ENCODE peak calls at places on chromosomes 6 and 20, in seven cellular contexts. C, N, H, Z, D, J and I are unnamed samples.

GRCh38 chr6:20542927-20543602 is 8.8 kb downstream of the CDKAL1 start:
- DNase-seq in C (no peak), N (no peak), H (no peak), Z (no peak), D (no peak), J (no peak), I (no peak)

GRCh38 chr6:127102299-127102698 is 16.2 kb upstream of the RSPO3 start:
- DNase-seq in C (no peak), N (no peak), H (no peak), Z (no peak), D (no peak), J (no peak), I (no peak)

GRCh38 chr6:81487489-81487888 is 265.0 kb downstream of the TENT5A start:
- DNase-seq in C (no peak), N (no peak), H (no peak), Z (no peak), D (no peak), J (peak; percentile 46), I (peak; percentile 86)

GRCh38 chr6:1596088-1596852 is 13.4 kb upstream of the FOXC1 start:
- DNase-seq in C (peak; percentile 72), N (peak; percentile 74), H (peak; percentile 50), Z (no peak), D (no peak), J (peak; percentile 69), I (peak; percentile 38)

GRCh38 chr6:118212451-118213173 is 305.5 kb downstream of the SLC35F1 start:
- DNase-seq in C (no peak), N (no peak), H (no peak), Z (no peak), D (no peak), J (no peak), I (no peak)

GRCh38 chr6:40996591-40997247 is 42.3 kb downstream of the UNC5CL start:
- DNase-seq in C (no peak), N (no peak), H (peak; percentile 21), Z (no peak), D (no peak), J (peak; percentile 28), I (no peak)

GRCh38 chr6:6998194-6998569 is 109.6 kb upstream of the RREB1 start:
- DNase-seq in C (no peak), N (no peak), H (no peak), Z (no peak), D (no peak), J (no peak), I (no peak)

GRCh38 chr6:83781506-83781905 is 71.7 kb upstream of the RIPPLY2 start:
- DNase-seq in C (no peak), N (no peak), H (no peak), Z (no peak), D (no peak), J (no peak), I (no peak)

GRCh38 chr6:84074988-84075781 is 41.6 kb downstream of the MRAP2 start:
- DNase-seq in C (no peak), N (no peak), H (no peak), Z (no peak), D (no peak), J (peak; percentile 27), I (no peak)

GRCh38 chr6:136547336-136547735 is 2.9 kb downstream of the MAP7 start:
- DNase-seq in C (no peak), N (no peak), H (no peak), Z (no peak), D (no peak), J (no peak), I (no peak)

GRCh38 chr6:79947191-79948173 is at the start of gene ELOVL4:
- DNase-seq in C (peak; percentile 56), N (peak; percentile 43), H (peak; percentile 52), Z (peak; percentile 43), D (peak; percentile 51), J (peak; percentile 47), I (peak; percentile 73)

GRCh38 chr20:57389695-57390603 is 1.2 kb upstream of the RBM38 start:
- DNase-seq in C (peak; percentile 65), N (no peak), H (no peak), Z (no peak), D (no peak), J (no peak), I (no peak)

GRCh38 chr6:139784222-139784769 is 409.8 kb upstream of the CITED2 start:
- DNase-seq in C (no peak), N (no peak), H (no peak), Z (no peak), D (no peak), J (no peak), I (no peak)

GRCh38 chr6:35919827-35920751 is 809 bp downstream of the SRPK1 start:
- DNase-seq in C (peak; percentile 65), N (peak; percentile 46), H (peak; percentile 42), Z (no peak), D (peak; percentile 52), J (peak; percentile 56), I (no peak)

GRCh38 chr6:88368071-88368787 is 202.1 kb upstream of the CNR1 start:
- DNase-seq in C (no peak), N (no peak), H (no peak), Z (no peak), D (no peak), J (no peak), I (no peak)

GRCh38 chr6:28651161-28651560 is 125.5 kb downstream of the GPX5 start:
- DNase-seq in C (no peak), N (no peak), H (no peak), Z (no peak), D (no peak), J (no peak), I (no peak)

GRCh38 chr6:127199470-127199869 is 67.2 kb upstream of the RNF146 start:
- DNase-seq in C (no peak), N (no peak), H (no peak), Z (no peak), D (no peak), J (no peak), I (no peak)

GRCh38 chr6:63644668-63645326 is 9.2 kb downstream of the PHF3 start:
- DNase-seq in C (no peak), N (no peak), H (no peak), Z (peak; percentile 23), D (no peak), J (no peak), I (no peak)

GRCh38 chr6:35139924-35140524 is 1.1 kb downstream of the TCP11 start:
- DNase-seq in C (no peak), N (peak; percentile 49), H (peak; percentile 24), Z (no peak), D (peak; percentile 51), J (peak; percentile 35), I (no peak)

GRCh38 chr6:32459781-32460424 is 20.2 kb downstream of the HLA-DRA start:
- DNase-seq in C (no peak), N (no peak), H (peak; percentile 10), Z (no peak), D (no peak), J (no peak), I (no peak)

GRCh38 chr6:3431994-3432393 is 24.9 kb downstream of the SLC22A23 start:
- DNase-seq in C (no peak), N (no peak), H (no peak), Z (no peak), D (no peak), J (no peak), I (no peak)

GRCh38 chr6:119355890-119356289 is 6.3 kb upstream of the MAN1A1 start:
- DNase-seq in C (no peak), N (no peak), H (no peak), Z (no peak), D (no peak), J (no peak), I (no peak)
- H3K27ac ChIP-seq in C (no peak overlapping the region), N (no peak overlapping the region), H (no peak overlapping the region), Z (no peak overlapping the region), D (no peak overlapping the region), J (peak overlapping the region; percentile 43), I (no peak overlapping the region)

GRCh38 chr6:38068854-38069253 is 249.3 kb downstream of the ZFAND3 start:
- DNase-seq in C (no peak), N (no peak), H (peak; percentile 13), Z (no peak), D (no peak), J (no peak), I (no peak)
- H3K27ac ChIP-seq in C (no peak overlapping the region), N (no peak overlapping the region), H (no peak overlapping the region), Z (no peak overlapping the region), D (no peak overlapping the region), J (no peak overlapping the region), I (no peak overlapping the region)

GRCh38 chr6:11714116-11714797 is 64.3 kb downstream of the ADTRP start:
- DNase-seq in C (no peak), N (no peak), H (no peak), Z (no peak), D (no peak), J (no peak), I (no peak)
- H3K27ac ChIP-seq in C (no peak overlapping the region), N (peak overlapping the region; percentile 77), H (no peak overlapping the region), Z (no peak overlapping the region), D (no peak overlapping the region), J (no peak overlapping the region), I (no peak overlapping the region)

GRCh38 chr20:18987781-18988360 is 174.3 kb downstream of the SCP2D1 start:
- DNase-seq in C (no peak), N (no peak), H (no peak), Z (no peak), D (no peak), J (no peak), I (no peak)
- H3K27ac ChIP-seq in C (no peak overlapping the region), N (no peak overlapping the region), H (no peak overlapping the region), Z (no peak overlapping the region), D (no peak overlapping the region), J (no peak overlapping the region), I (no peak overlapping the region)

GRCh38 chr6:133241088-133241900 is at the start of gene EYA4:
- DNase-seq in C (no peak), N (no peak), H (no peak), Z (no peak), D (no peak), J (no peak), I (no peak)

GRCh38 chr6:133242761-133243590 is 1.8 kb downstream of the EYA4 start:
- DNase-seq in C (no peak), N (no peak), H (no peak), Z (no peak), D (no peak), J (no peak), I (no peak)

GRCh38 chr6:133241901-133242760 is 974 bp downstream of the EYA4 start:
- DNase-seq in C (no peak), N (no peak), H (no peak), Z (no peak), D (no peak), J (no peak), I (no peak)

GRCh38 chr6:133243723-133244122 is 2.6 kb downstream of the EYA4 start:
- DNase-seq in C (no peak), N (no peak), H (no peak), Z (no peak), D (no peak), J (no peak), I (no peak)

GRCh38 chr6:133240511-133241087 is 558 bp upstream of the EYA4 start:
- DNase-seq in C (no peak), N (no peak), H (no peak), Z (no peak), D (no peak), J (no peak), I (no peak)
- H3K27ac ChIP-seq in C (no peak overlapping the region), N (no peak overlapping the region), H (peak overlapping the region; percentile 82), Z (no peak overlapping the region), D (no peak overlapping the region), J (peak overlapping the region; percentile 58), I (peak overlapping the region; percentile 60)